ENCODE peak calls at places on chromosomes 4 and X, in five cellular contexts. G, A, B, V and W are unnamed samples.

GRCh38 chr4:79241846-79242245 is 84.0 kb downstream of the NAA11 start:
- DNase-seq in G (no peak), A (peak; percentile 29), B (no peak), V (no peak), W (peak; percentile 58)

GRCh38 chrX:24148118-24148517 is 1.4 kb upstream of the ZFX start:
- DNase-seq in G (no peak), A (no peak), B (no peak), V (no peak), W (peak; percentile 15)

GRCh38 chr4:81632581-81633247 is 161.0 kb upstream of the RASGEF1B start:
- DNase-seq in G (no peak), A (peak; percentile 74), B (no peak), V (no peak), W (no peak)

GRCh38 chr4:171334549-171334948 is 478.7 kb upstream of the GALNTL6 start:
- DNase-seq in G (no peak), A (no peak), B (no peak), V (no peak), W (no peak)

GRCh38 chr4:7861440-7861881 is 78.2 kb downstream of the AFAP1 start:
- DNase-seq in G (no peak), A (no peak), B (no peak), V (no peak), W (no peak)

GRCh38 chr4:184819786-184820185 is 6.0 kb downstream of the ACSL1 start:
- DNase-seq in G (no peak), A (no peak), B (no peak), V (no peak), W (no peak)

GRCh38 chrX:30637874-30638793 is 15.1 kb upstream of the GK start:
- DNase-seq in G (no peak), A (no peak), B (no peak), V (no peak), W (no peak)

GRCh38 chr4:102344955-102345794 is at the start of gene SLC39A8:
- DNase-seq in G (peak; percentile 82), A (peak; percentile 50), B (peak; percentile 74), V (peak; percentile 17), W (peak; percentile 96)

GRCh38 chrX:7083468-7084396 is 63.8 kb upstream of the STS start:
- DNase-seq in G (no peak), A (peak; percentile 98), B (peak; percentile 42), V (peak; percentile 44), W (peak; percentile 21)

GRCh38 chr4:126267689-126268088 is 952.9 kb downstream of the FAT4 start:
- DNase-seq in G (no peak), A (no peak), B (no peak), V (no peak), W (no peak)

GRCh38 chr4:76570141-76570989 is 135.3 kb downstream of the SHROOM3 start:
- DNase-seq in G (no peak), A (peak; percentile 63), B (no peak), V (no peak), W (peak; percentile 84)

GRCh38 chr4:52841707-52842456 is 20.2 kb upstream of the RASL11B start:
- DNase-seq in G (no peak), A (no peak), B (no peak), V (no peak), W (no peak)

GRCh38 chr4:53598901-53599300 is 7.6 kb upstream of the LNX1 start:
- DNase-seq in G (no peak), A (no peak), B (no peak), V (no peak), W (no peak)

GRCh38 chr4:152917533-152918395 is 18.4 kb upstream of the FHDC1 start:
- DNase-seq in G (no peak), A (no peak), B (no peak), V (no peak), W (peak; percentile 93)

GRCh38 chr4:80035336-80035735 is 37.7 kb downstream of the ANTXR2 start:
- DNase-seq in G (no peak), A (no peak), B (no peak), V (no peak), W (peak; percentile 88)

GRCh38 chrX:97328853-97329252 is 445.1 kb downstream of the RPA4 start:
- DNase-seq in G (no peak), A (no peak), B (no peak), V (no peak), W (no peak)

GRCh38 chr4:156999175-156999517 is 27.5 kb upstream of the PDGFC start:
- DNase-seq in G (peak; percentile 67), A (peak; percentile 93), B (no peak), V (no peak), W (peak; percentile 71)

GRCh38 chr4:155085843-155086530 is 122.4 kb upstream of the NPY2R start:
- DNase-seq in G (no peak), A (no peak), B (no peak), V (no peak), W (no peak)

GRCh38 chr4:148843625-148844024 is 401.4 kb upstream of the NR3C2 start:
- DNase-seq in G (no peak), A (no peak), B (no peak), V (no peak), W (no peak)

GRCh38 chr4:83024233-83024632 is 10.8 kb upstream of the COPS4 start:
- DNase-seq in G (no peak), A (no peak), B (no peak), V (no peak), W (no peak)

GRCh38 chr4:168409089-168409801 is 71.0 kb downstream of the DDX60L start:
- DNase-seq in G (no peak), A (no peak), B (no peak), V (no peak), W (no peak)

GRCh38 chr4:3388461-3389185 is 53.1 kb upstream of the HGFAC start:
- DNase-seq in G (no peak), A (peak; percentile 80), B (no peak), V (no peak), W (no peak)

GRCh38 chr4:211033-211511 is 86.8 kb downstream of the ZNF718 start:
- DNase-seq in G (no peak), A (no peak), B (no peak), V (no peak), W (no peak)

GRCh38 chrX:28847423-28847822 is 260.2 kb downstream of the IL1RAPL1 start:
- DNase-seq in G (no peak), A (no peak), B (no peak), V (no peak), W (no peak)

GRCh38 chrX:103524747-103525146 is 5.5 kb upstream of the RAB40A start:
- DNase-seq in G (no peak), A (no peak), B (no peak), V (no peak), W (no peak)

GRCh38 chr4:69383281-69383680 is 103.0 kb downstream of the UGT2B28 start:
- DNase-seq in G (no peak), A (no peak), B (no peak), V (no peak), W (no peak)

GRCh38 chrX:119040432-119040831 is 32.4 kb upstream of the CT47C1 start:
- DNase-seq in G (no peak), A (no peak), B (no peak), V (no peak), W (no peak)